ENCODE peak calls at places on chromosome 10, in six cellular contexts. G, V, P, T, H and W are unnamed samples.

GRCh38 chr10:85784792-85785191 is 581.8 kb downstream of the GRID1 start:
- DNase-seq in H (no peak), T (no peak), V (no peak), G (no peak), P (no peak), W (no peak)

GRCh38 chr10:62684911-62685310 is 119.6 kb upstream of the ADO start:
- DNase-seq in H (no peak), P (no peak), G (no peak), V (no peak), T (no peak), W (no peak)

GRCh38 chr10:101112799-101113594 is 18.1 kb upstream of the TLX1 start:
- DNase-seq in V (no peak), G (no peak), P (no peak), H (no peak), T (no peak), W (no peak)

GRCh38 chr10:36115364-36115763 is 473.3 kb upstream of the FZD8 start:
- DNase-seq in G (no peak), P (no peak), T (no peak), H (no peak), V (no peak), W (no peak)

GRCh38 chr10:45599021-45599603 is 73.5 kb downstream of the ZFAND4 start:
- DNase-seq in V (no peak), T (no peak), G (no peak), H (no peak), P (no peak), W (no peak)

GRCh38 chr10:45044290-45044689 is 43.6 kb downstream of the ZNF22 start:
- DNase-seq in T (no peak), G (no peak), H (no peak), P (no peak), V (no peak), W (no peak)

GRCh38 chr10:53161231-53161630 is 388.6 kb upstream of the MBL2 start:
- DNase-seq in T (no peak), G (no peak), H (no peak), V (no peak), P (no peak), W (no peak)

GRCh38 chr10:73780966-73781365 is 882 bp upstream of the CHCHD1 start:
- DNase-seq in H (no peak), V (no peak), T (no peak), G (no peak), P (peak), W (no peak)

GRCh38 chr10:127906548-127907377 is at the start of gene PTPRE:
- DNase-seq in H (peak), G (no peak), V (no peak), P (peak), T (peak), W (peak)

GRCh38 chr10:6753644-6754043 is 173.6 kb upstream of the PRKCQ start:
- DNase-seq in P (no peak), V (no peak), G (no peak), T (peak), H (no peak), W (no peak)

GRCh38 chr10:71835671-71836593 is 15.1 kb downstream of the PSAP start:
- DNase-seq in V (peak), P (no peak), H (peak), G (peak), T (peak), W (peak)

GRCh38 chr10:3500408-3500856 is 284.6 kb downstream of the KLF6 start:
- DNase-seq in G (no peak), P (no peak), T (peak), H (peak), V (peak), W (peak)

GRCh38 chr10:129780158-129780557 is 183.9 kb downstream of the EBF3 start:
- DNase-seq in P (no peak), G (no peak), T (no peak), H (no peak), V (no peak), W (no peak)

GRCh38 chr10:91432175-91432574 is 22.0 kb downstream of the HECTD2 start:
- DNase-seq in V (no peak), H (no peak), T (no peak), G (no peak), P (no peak), W (no peak)

GRCh38 chr10:72819053-72819452 is 74.5 kb upstream of the OIT3 start:
- DNase-seq in P (no peak), H (no peak), T (no peak), G (no peak), V (no peak), W (no peak)

GRCh38 chr10:17134737-17135260 is 5.2 kb upstream of the CUBN start:
- DNase-seq in P (peak), T (peak), G (no peak), H (no peak), V (no peak), W (no peak)

GRCh38 chr10:122236690-122237306 is 34.3 kb upstream of the BTBD16 start:
- DNase-seq in T (no peak), V (no peak), H (no peak), P (peak), G (no peak), W (no peak)

GRCh38 chr10:83983578-83984255 is 155.6 kb upstream of the GHITM start:
- DNase-seq in V (no peak), P (no peak), T (no peak), G (no peak), H (no peak), W (no peak)

GRCh38 chr10:122391875-122392274 is 17.4 kb downstream of the PLEKHA1 start:
- DNase-seq in V (no peak), G (no peak), T (no peak), P (no peak), H (no peak), W (no peak)

GRCh38 chr10:91908358-91909177 is 718 bp downstream of the FGFBP3 start:
- DNase-seq in G (no peak), T (peak), P (peak), V (peak), H (peak), W (peak)

GRCh38 chr10:71331736-71332135 is 12.7 kb downstream of the SLC29A3 start:
- DNase-seq in H (no peak), T (no peak), V (no peak), P (no peak), G (no peak), W (no peak)

GRCh38 chr10:32239770-32240169 is 107.2 kb downstream of the EPC1 start:
- DNase-seq in P (peak), H (no peak), G (peak), V (no peak), T (no peak), W (no peak)

GRCh38 chr10:6953131-6953834 is 373.2 kb upstream of the PRKCQ start:
- DNase-seq in H (peak), V (no peak), G (no peak), T (no peak), P (no peak), W (no peak)

GRCh38 chr10:122363311-122363710 is 11.2 kb upstream of the PLEKHA1 start:
- DNase-seq in G (no peak), V (no peak), H (no peak), T (no peak), P (no peak), W (no peak)

GRCh38 chr10:25226775-25227682 is 52.2 kb downstream of the GPR158 start:
- DNase-seq in G (no peak), P (peak), H (peak), T (peak), V (no peak), W (peak)

GRCh38 chr10:43076876-43077420 is at the start of gene RET:
- DNase-seq in H (peak), V (no peak), G (no peak), P (no peak), T (peak), W (no peak)

GRCh38 chr10:70898687-70899086 is 10.3 kb upstream of the PCBD1 start:
- DNase-seq in P (peak), V (no peak), T (no peak), G (no peak), H (no peak), W (no peak)

GRCh38 chr10:5529702-5530411 is 5.1 kb downstream of the CALML3 start:
- DNase-seq in V (no peak), P (no peak), G (no peak), T (no peak), H (no peak), W (no peak)

GRCh38 chr10:120969219-120969645 is 118.1 kb downstream of the WDR11 start:
- DNase-seq in V (no peak), H (no peak), G (no peak), T (no peak), P (peak), W (no peak)

GRCh38 chr10:70410608-70411007 is 6.7 kb downstream of the EIF4EBP2 start:
- DNase-seq in T (no peak), P (no peak), G (no peak), V (no peak), H (no peak), W (no peak)

GRCh38 chr10:29630205-29631048 is 4.3 kb downstream of the SVIL start:
- DNase-seq in G (no peak), V (no peak), H (no peak), P (peak), T (no peak), W (no peak)

GRCh38 chr10:113524539-113525490 is 28.0 kb upstream of the HABP2 start:
- DNase-seq in P (peak), H (no peak), V (no peak), T (no peak), G (no peak), W (no peak)

GRCh38 chr10:122828716-122829255 is 16.9 kb downstream of the CUZD1 start:
- DNase-seq in V (no peak), P (no peak), T (no peak), H (no peak), G (no peak), W (no peak)

GRCh38 chr10:1517684-1518083 is 219.6 kb downstream of the ADARB2 start:
- DNase-seq in P (no peak), T (no peak), V (no peak), H (no peak), G (no peak), W (no peak)

DNA sequence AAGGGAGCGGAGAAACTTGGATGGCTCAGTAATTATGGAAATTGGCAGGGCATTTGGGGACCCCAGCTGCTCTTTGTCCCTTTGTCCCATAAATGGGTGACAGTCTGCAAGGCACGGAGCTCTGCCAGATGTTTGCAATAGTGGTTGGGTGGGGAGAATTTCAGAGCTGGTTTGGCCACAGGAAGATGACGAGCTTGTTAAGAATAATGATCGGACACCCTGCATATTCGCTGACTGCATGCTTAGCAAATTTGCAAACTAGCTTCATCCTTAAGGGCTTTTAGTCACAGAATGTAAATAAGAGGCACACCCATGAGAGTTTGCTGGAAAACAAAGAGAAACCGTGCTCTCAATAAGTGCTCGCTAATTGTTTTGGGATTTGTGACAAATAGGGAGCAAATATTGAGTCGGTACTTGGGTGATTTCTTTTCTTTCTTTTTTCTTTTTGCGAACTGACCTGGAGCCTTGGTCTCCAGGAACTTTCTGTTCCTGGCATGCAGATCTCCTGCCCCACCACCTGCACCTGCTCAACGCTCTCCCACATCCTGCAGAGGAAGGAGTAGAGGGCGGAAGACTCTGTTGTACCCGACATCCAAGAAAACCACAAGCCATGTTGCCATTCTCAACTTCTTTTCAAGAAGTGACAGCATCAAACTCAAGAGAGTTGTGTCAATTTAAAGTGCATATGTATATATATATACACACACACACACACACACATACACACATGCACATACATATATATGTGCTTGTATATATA is 238.9 kb downstream of the CAMK1D start:
- DNase-seq in H (no peak), V (no peak), G (no peak), T (no peak), P (peak), W (no peak)
- H3K4me3 ChIP-seq in H (no peak), V (no peak), G (no peak), T (no peak), P (peak), W (no peak)

GRCh38 chr10:63757067-63757466 is 235.9 kb downstream of the REEP3 start:
- DNase-seq in P (peak), H (no peak), T (no peak), G (no peak), V (no peak), W (no peak)
- H3K4me3 ChIP-seq in P (no peak), H (no peak), T (no peak), G (no peak), V (no peak), W (no peak)

DNA sequence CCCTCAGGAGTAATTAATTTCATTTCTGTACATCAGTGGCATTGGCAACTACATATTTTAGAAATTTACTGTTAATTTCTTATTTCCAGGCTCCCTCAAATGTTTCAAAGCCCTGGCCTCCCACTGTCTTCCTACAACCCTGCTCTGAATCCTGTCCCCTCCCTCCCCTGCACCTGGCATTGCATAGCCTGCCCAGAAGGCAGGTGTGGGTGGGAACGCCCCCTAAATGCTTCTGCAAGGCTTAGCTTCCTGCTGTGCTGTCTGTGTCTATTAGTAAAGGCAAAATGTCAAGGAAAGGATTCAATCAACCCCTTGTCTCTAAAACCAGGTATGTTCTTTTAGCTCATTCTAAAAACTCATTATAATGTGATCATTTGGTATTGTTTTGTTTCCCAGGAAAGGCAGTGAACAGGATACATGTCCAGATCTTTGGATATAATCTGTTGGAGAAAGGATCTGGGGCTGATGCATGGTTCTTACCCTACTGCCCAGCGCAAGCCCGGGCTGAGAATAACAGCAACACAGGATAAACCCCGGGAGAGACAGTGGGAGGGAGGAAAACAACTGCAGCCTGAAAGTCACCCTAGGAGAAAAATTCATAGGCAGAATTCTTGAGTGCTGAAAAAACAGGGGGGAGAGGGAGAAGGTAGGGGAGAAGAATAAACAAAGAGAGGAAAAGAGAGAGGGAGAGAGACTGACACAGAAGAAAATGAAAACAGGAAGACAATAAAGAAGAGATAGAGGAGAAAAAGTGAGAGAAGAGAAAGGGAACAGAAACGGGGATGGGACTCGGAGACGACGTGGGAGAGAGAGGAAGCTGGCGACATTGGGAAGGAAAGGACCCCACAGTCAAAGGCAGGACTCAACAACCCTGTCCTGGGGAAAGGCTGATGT is 592 bp downstream of the ZNF488 start:
- DNase-seq in G (no peak), V (no peak), P (no peak), T (peak), H (no peak), W (no peak)
- H3K4me3 ChIP-seq in G (peak), V (peak), P (peak), T (peak), H (no peak), W (peak)

GRCh38 chr10:49220679-49221078 is 32.5 kb upstream of the TMEM273 start:
- DNase-seq in H (no peak), G (no peak), P (peak), V (no peak), T (no peak), W (peak)

GRCh38 chr10:49218480-49218879 is 30.3 kb upstream of the TMEM273 start:
- DNase-seq in H (no peak), G (no peak), P (no peak), T (no peak), V (no peak), W (no peak)

GRCh38 chr10:49222170-49222569 is 34.0 kb upstream of the TMEM273 start:
- DNase-seq in T (no peak), V (no peak), H (no peak), G (no peak), P (peak), W (no peak)

GRCh38 chr10:49219248-49219647 is 31.1 kb upstream of the TMEM273 start:
- DNase-seq in H (no peak), V (no peak), P (peak), T (no peak), G (no peak), W (no peak)

DNA sequence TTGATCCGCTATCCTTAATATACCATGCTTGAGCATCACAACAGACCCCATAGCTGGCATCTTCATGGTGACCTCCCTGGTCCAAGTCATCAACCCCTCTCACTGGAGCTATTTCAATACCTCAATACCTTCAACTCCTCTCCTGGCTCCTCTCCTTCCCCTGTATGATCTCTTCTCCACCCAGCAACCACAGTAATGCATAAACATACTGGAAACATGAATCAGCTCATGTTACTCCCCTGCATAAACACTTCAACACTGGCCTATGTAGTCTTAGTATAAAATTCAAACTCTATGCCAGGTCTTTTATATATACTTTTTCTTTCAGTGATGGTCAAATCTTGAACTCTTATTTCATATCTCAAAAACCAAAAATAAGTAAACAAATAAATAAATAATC is 31.8 kb upstream of the TMEM273 start:
- DNase-seq in T (no peak), G (peak), H (no peak), P (peak), V (no peak), W (no peak)
- H3K4me3 ChIP-seq in T (no peak), G (no peak), H (no peak), P (no peak), V (no peak), W (no peak)

DNA sequence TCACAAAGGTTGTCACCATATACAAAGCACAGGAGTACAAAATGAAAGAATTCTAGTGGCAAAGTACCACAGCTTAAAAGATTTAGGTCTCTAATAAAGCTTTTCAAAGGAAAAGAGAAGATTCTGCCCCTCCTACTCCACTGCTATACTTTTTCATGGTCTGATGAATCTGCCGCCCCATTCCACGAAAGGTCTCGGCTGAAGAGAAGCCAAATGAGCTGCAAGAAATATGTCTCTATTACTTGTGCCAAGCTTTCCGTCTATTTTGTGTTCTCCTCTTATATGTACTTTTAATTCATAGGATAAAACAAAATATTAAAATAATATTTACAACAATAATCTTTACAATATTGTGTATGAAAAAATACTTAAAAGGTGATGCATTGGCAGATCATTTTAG is 222.6 kb downstream of the ANK3 start:
- DNase-seq in G (no peak), H (no peak), V (no peak), T (no peak), P (no peak), W (no peak)
- H3K4me3 ChIP-seq in G (no peak), H (no peak), V (no peak), T (no peak), P (no peak), W (no peak)

GRCh38 chr10:102240467-102241036 is 760 bp downstream of the PITX3 start:
- DNase-seq in P (no peak), T (peak), H (no peak), V (no peak), G (no peak), W (peak)

GRCh38 chr10:102235598-102235920 is 5.8 kb downstream of the PITX3 start:
- DNase-seq in T (no peak), G (no peak), V (no peak), P (peak), H (no peak), W (no peak)

GRCh38 chr10:102234866-102235597 is 6.3 kb downstream of the PITX3 start:
- DNase-seq in G (no peak), H (no peak), T (no peak), V (no peak), P (no peak), W (no peak)

GRCh38 chr10:102235991-102236390 is 5.3 kb downstream of the PITX3 start:
- DNase-seq in V (no peak), G (no peak), H (no peak), T (no peak), P (no peak), W (no peak)

GRCh38 chr10:102237711-102238252 is 3.5 kb downstream of the PITX3 start:
- DNase-seq in T (no peak), G (no peak), V (no peak), H (no peak), P (no peak), W (no peak)
- H3K4me3 ChIP-seq in T (no peak), G (no peak), V (no peak), H (no peak), P (no peak), W (no peak)